ENCODE peak calls at places on chromosomes 16 and 17, in nine cellular contexts. One of them, this sample, is unnamed.

GRCh38 chr16:56944954-56945839 is 13.3 kb downstream of the HERPUD1 start:
- DNase-seq in tibial nerve: no peak
- DNase-seq in transverse colon: no peak
- DNase-seq in A549: no peak
- DNase-seq in esophagus muscularis mucosa: no peak
- DNase-seq in ovary: peak
- DNase-seq in SK-N-SH: no peak
- DNase-seq in K562: no peak
- DNase-seq in GM12878: peak
- DNase-seq in this sample: no peak

GRCh38 chr16:4847774-4848587 is 700 bp downstream of the UBN1 start:
- DNase-seq in tibial nerve: peak
- DNase-seq in transverse colon: peak
- DNase-seq in A549: peak
- DNase-seq in esophagus muscularis mucosa: peak
- DNase-seq in ovary: peak
- DNase-seq in SK-N-SH: peak
- DNase-seq in K562: peak
- DNase-seq in GM12878: no peak
- DNase-seq in this sample: peak

GRCh38 chr17:66233023-66233753 is 4.0 kb upstream of the APOH start:
- DNase-seq in tibial nerve: no peak
- DNase-seq in transverse colon: no peak
- DNase-seq in A549: no peak
- DNase-seq in esophagus muscularis mucosa: no peak
- DNase-seq in ovary: no peak
- DNase-seq in SK-N-SH: no peak
- DNase-seq in K562: no peak
- DNase-seq in GM12878: no peak
- DNase-seq in this sample: no peak

GRCh38 chr17:71970312-71970711 is 150.5 kb upstream of the SOX9 start:
- DNase-seq in tibial nerve: no peak
- DNase-seq in transverse colon: no peak
- DNase-seq in A549: peak
- DNase-seq in esophagus muscularis mucosa: no peak
- DNase-seq in ovary: no peak
- DNase-seq in SK-N-SH: no peak
- DNase-seq in K562: no peak
- DNase-seq in GM12878: no peak
- DNase-seq in this sample: no peak

GRCh38 chr17:6061290-6061689 is 8.9 kb upstream of the WSCD1 start:
- DNase-seq in tibial nerve: no peak
- DNase-seq in transverse colon: no peak
- DNase-seq in A549: peak
- DNase-seq in esophagus muscularis mucosa: no peak
- DNase-seq in ovary: no peak
- DNase-seq in SK-N-SH: no peak
- DNase-seq in K562: no peak
- DNase-seq in GM12878: no peak
- DNase-seq in this sample: no peak

GRCh38 chr17:21280081-21280518 is 4.4 kb upstream of the MAP2K3 start:
- DNase-seq in tibial nerve: peak
- DNase-seq in transverse colon: peak
- DNase-seq in A549: peak
- DNase-seq in esophagus muscularis mucosa: peak
- DNase-seq in ovary: peak
- DNase-seq in SK-N-SH: peak
- DNase-seq in K562: peak
- DNase-seq in GM12878: peak
- DNase-seq in this sample: peak

GRCh38 chr17:58200024-58200633 is 7.6 kb downstream of the EPX start:
- DNase-seq in tibial nerve: no peak
- DNase-seq in transverse colon: peak
- DNase-seq in A549: peak
- DNase-seq in esophagus muscularis mucosa: no peak
- DNase-seq in ovary: no peak
- DNase-seq in SK-N-SH: peak
- DNase-seq in K562: peak
- DNase-seq in GM12878: no peak
- DNase-seq in this sample: peak

GRCh38 chr16:3065069-3065741 is at the start of gene IL32:
- DNase-seq in tibial nerve: no peak
- DNase-seq in transverse colon: peak
- DNase-seq in A549: peak
- DNase-seq in esophagus muscularis mucosa: no peak
- DNase-seq in ovary: no peak
- DNase-seq in SK-N-SH: no peak
- DNase-seq in K562: no peak
- DNase-seq in GM12878: no peak
- DNase-seq in this sample: peak

GRCh38 chr17:4969551-4970231 is 2.1 kb upstream of the SPAG7 start:
- DNase-seq in tibial nerve: no peak
- DNase-seq in transverse colon: no peak
- DNase-seq in A549: no peak
- DNase-seq in esophagus muscularis mucosa: no peak
- DNase-seq in ovary: no peak
- DNase-seq in SK-N-SH: no peak
- DNase-seq in K562: no peak
- DNase-seq in GM12878: no peak
- DNase-seq in this sample: no peak

GRCh38 chr16:86775401-86775985 is 197.1 kb downstream of the FOXL1 start:
- DNase-seq in tibial nerve: no peak
- DNase-seq in transverse colon: no peak
- DNase-seq in A549: no peak
- DNase-seq in esophagus muscularis mucosa: no peak
- DNase-seq in ovary: no peak
- DNase-seq in SK-N-SH: no peak
- DNase-seq in K562: no peak
- DNase-seq in GM12878: no peak
- DNase-seq in this sample: no peak

GRCh38 chr17:83064021-83064731 is 15.2 kb upstream of the METRNL start:
- DNase-seq in tibial nerve: no peak
- DNase-seq in transverse colon: peak
- DNase-seq in A549: no peak
- DNase-seq in esophagus muscularis mucosa: no peak
- DNase-seq in ovary: peak
- DNase-seq in SK-N-SH: peak
- DNase-seq in K562: no peak
- DNase-seq in GM12878: no peak
- DNase-seq in this sample: peak

GRCh38 chr17:1460233-1460632 is 4.2 kb upstream of the CRK start:
- DNase-seq in tibial nerve: no peak
- DNase-seq in transverse colon: peak
- DNase-seq in A549: peak
- DNase-seq in esophagus muscularis mucosa: no peak
- DNase-seq in ovary: peak
- DNase-seq in SK-N-SH: no peak
- DNase-seq in K562: no peak
- DNase-seq in GM12878: no peak
- DNase-seq in this sample: peak

GRCh38 chr17:3482851-3483250 is 7.1 kb downstream of the ASPA start:
- DNase-seq in tibial nerve: no peak
- DNase-seq in transverse colon: no peak
- DNase-seq in A549: no peak
- DNase-seq in esophagus muscularis mucosa: no peak
- DNase-seq in ovary: no peak
- DNase-seq in SK-N-SH: no peak
- DNase-seq in K562: no peak
- DNase-seq in GM12878: no peak
- DNase-seq in this sample: no peak

GRCh38 chr17:81194225-81194760 is 28.3 kb upstream of the AATK start:
- DNase-seq in tibial nerve: no peak
- DNase-seq in transverse colon: no peak
- DNase-seq in A549: no peak
- DNase-seq in esophagus muscularis mucosa: no peak
- DNase-seq in ovary: no peak
- DNase-seq in SK-N-SH: no peak
- DNase-seq in K562: no peak
- DNase-seq in GM12878: no peak
- DNase-seq in this sample: no peak

GRCh38 chr16:54976651-54977200 is 46.1 kb downstream of the IRX5 start:
- DNase-seq in tibial nerve: no peak
- DNase-seq in transverse colon: no peak
- DNase-seq in A549: no peak
- DNase-seq in esophagus muscularis mucosa: no peak
- DNase-seq in ovary: no peak
- DNase-seq in SK-N-SH: no peak
- DNase-seq in K562: no peak
- DNase-seq in GM12878: no peak
- DNase-seq in this sample: no peak

GRCh38 chr17:18129041-18129502 is 20.5 kb downstream of the MYO15A start:
- DNase-seq in tibial nerve: no peak
- DNase-seq in transverse colon: no peak
- DNase-seq in A549: no peak
- DNase-seq in esophagus muscularis mucosa: no peak
- DNase-seq in ovary: no peak
- DNase-seq in SK-N-SH: no peak
- DNase-seq in K562: no peak
- DNase-seq in GM12878: no peak
- DNase-seq in this sample: peak
- TF ChIP-seq EP300 in tibial nerve: no peak
- TF ChIP-seq EP300 in transverse colon: no peak
- TF ChIP-seq EP300 in A549: no peak
- TF ChIP-seq EP300 in esophagus muscularis mucosa: no peak
- TF ChIP-seq EP300 in ovary: no peak
- TF ChIP-seq EP300 in SK-N-SH: no peak
- TF ChIP-seq EP300 in K562: no peak
- TF ChIP-seq EP300 in GM12878: no peak
- TF ChIP-seq EP300 in this sample: no peak

GRCh38 chr17:9232155-9232475 is 210.8 kb downstream of the NTN1 start:
- DNase-seq in tibial nerve: no peak
- DNase-seq in transverse colon: no peak
- DNase-seq in A549: no peak
- DNase-seq in esophagus muscularis mucosa: no peak
- DNase-seq in ovary: no peak
- DNase-seq in SK-N-SH: no peak
- DNase-seq in K562: no peak
- DNase-seq in GM12878: no peak
- DNase-seq in this sample: no peak
- TF ChIP-seq EP300 in tibial nerve: no peak
- TF ChIP-seq EP300 in transverse colon: no peak
- TF ChIP-seq EP300 in A549: no peak
- TF ChIP-seq EP300 in esophagus muscularis mucosa: no peak
- TF ChIP-seq EP300 in ovary: no peak
- TF ChIP-seq EP300 in SK-N-SH: no peak
- TF ChIP-seq EP300 in K562: no peak
- TF ChIP-seq EP300 in GM12878: no peak
- TF ChIP-seq EP300 in this sample: no peak

GRCh38 chr17:15321556-15322250 is 19.7 kb downstream of the TEKT3 start:
- DNase-seq in tibial nerve: no peak
- DNase-seq in transverse colon: no peak
- DNase-seq in A549: no peak
- DNase-seq in esophagus muscularis mucosa: peak
- DNase-seq in ovary: no peak
- DNase-seq in SK-N-SH: no peak
- DNase-seq in K562: no peak
- DNase-seq in GM12878: no peak
- DNase-seq in this sample: no peak
- TF ChIP-seq EP300 in tibial nerve: no peak
- TF ChIP-seq EP300 in transverse colon: no peak
- TF ChIP-seq EP300 in A549: no peak
- TF ChIP-seq EP300 in esophagus muscularis mucosa: no peak
- TF ChIP-seq EP300 in ovary: no peak
- TF ChIP-seq EP300 in SK-N-SH: no peak
- TF ChIP-seq EP300 in K562: no peak
- TF ChIP-seq EP300 in GM12878: no peak
- TF ChIP-seq EP300 in this sample: no peak

GRCh38 chr16:72442381-72443158 is 270.6 kb upstream of the PMFBP1 start:
- DNase-seq in tibial nerve: no peak
- DNase-seq in transverse colon: no peak
- DNase-seq in A549: no peak
- DNase-seq in esophagus muscularis mucosa: no peak
- DNase-seq in ovary: no peak
- DNase-seq in SK-N-SH: no peak
- DNase-seq in K562: no peak
- DNase-seq in GM12878: no peak
- DNase-seq in this sample: no peak
- TF ChIP-seq EP300 in tibial nerve: no peak
- TF ChIP-seq EP300 in transverse colon: no peak
- TF ChIP-seq EP300 in A549: no peak
- TF ChIP-seq EP300 in esophagus muscularis mucosa: no peak
- TF ChIP-seq EP300 in ovary: no peak
- TF ChIP-seq EP300 in SK-N-SH: no peak
- TF ChIP-seq EP300 in K562: no peak
- TF ChIP-seq EP300 in GM12878: no peak
- TF ChIP-seq EP300 in this sample: no peak

GRCh38 chr17:44587339-44587738 is 30.1 kb downstream of the FZD2 start:
- DNase-seq in tibial nerve: peak
- DNase-seq in transverse colon: no peak
- DNase-seq in A549: peak
- DNase-seq in esophagus muscularis mucosa: no peak
- DNase-seq in ovary: peak
- DNase-seq in SK-N-SH: peak
- DNase-seq in K562: peak
- DNase-seq in GM12878: no peak
- DNase-seq in this sample: peak

GRCh38 chr17:44585315-44585714 is 28.0 kb downstream of the FZD2 start:
- DNase-seq in tibial nerve: no peak
- DNase-seq in transverse colon: no peak
- DNase-seq in A549: no peak
- DNase-seq in esophagus muscularis mucosa: no peak
- DNase-seq in ovary: no peak
- DNase-seq in SK-N-SH: no peak
- DNase-seq in K562: no peak
- DNase-seq in GM12878: no peak
- DNase-seq in this sample: no peak

GRCh38 chr17:44591223-44591622 is 33.9 kb downstream of the FZD2 start:
- DNase-seq in tibial nerve: no peak
- DNase-seq in transverse colon: no peak
- DNase-seq in A549: no peak
- DNase-seq in esophagus muscularis mucosa: no peak
- DNase-seq in ovary: no peak
- DNase-seq in SK-N-SH: peak
- DNase-seq in K562: no peak
- DNase-seq in GM12878: no peak
- DNase-seq in this sample: no peak

GRCh38 chr17:44584498-44584897 is 27.2 kb downstream of the FZD2 start:
- DNase-seq in tibial nerve: no peak
- DNase-seq in transverse colon: no peak
- DNase-seq in A549: no peak
- DNase-seq in esophagus muscularis mucosa: no peak
- DNase-seq in ovary: no peak
- DNase-seq in SK-N-SH: no peak
- DNase-seq in K562: no peak
- DNase-seq in GM12878: no peak
- DNase-seq in this sample: no peak

GRCh38 chr17:44589316-44590071 is 32.2 kb downstream of the FZD2 start:
- DNase-seq in tibial nerve: no peak
- DNase-seq in transverse colon: no peak
- DNase-seq in A549: no peak
- DNase-seq in esophagus muscularis mucosa: no peak
- DNase-seq in ovary: no peak
- DNase-seq in SK-N-SH: peak
- DNase-seq in K562: no peak
- DNase-seq in GM12878: no peak
- DNase-seq in this sample: no peak
- TF ChIP-seq EP300 in tibial nerve: no peak
- TF ChIP-seq EP300 in transverse colon: no peak
- TF ChIP-seq EP300 in A549: no peak
- TF ChIP-seq EP300 in esophagus muscularis mucosa: no peak
- TF ChIP-seq EP300 in ovary: no peak
- TF ChIP-seq EP300 in SK-N-SH: no peak
- TF ChIP-seq EP300 in K562: no peak
- TF ChIP-seq EP300 in GM12878: no peak
- TF ChIP-seq EP300 in this sample: no peak

This sample was measured in stomach.